ENCODE peak calls at places on chromosomes 6 and 20, in five cellular contexts. R, Q, Z, S and E are unnamed samples. For H3K9me3 and H3K4me1, the result is how much of the 10 kb centered on the place peaks cover.

GRCh38 chr6:129331450-129332138 is 378.4 kb downstream of the ARHGAP18 start:
- DNase-seq in R (peak), Q (no peak), Z (no peak), S (no peak), E (peak)

GRCh38 chr6:116451916-116452315 is 9.3 kb upstream of the CALHM6 start:
- DNase-seq in R (no peak), Q (no peak), Z (no peak), S (no peak), E (no peak)

GRCh38 chr6:156963712-156964700 is 186.8 kb downstream of the ARID1B start:
- DNase-seq in R (peak), Q (no peak), Z (no peak), S (no peak), E (peak)

GRCh38 chr20:9978395-9979004 is 56.3 kb upstream of the ANKEF1 start:
- DNase-seq in R (peak), Q (peak), Z (peak), S (peak), E (peak)

GRCh38 chr20:44606725-44607441 is 24.5 kb downstream of the PKIG start:
- DNase-seq in R (no peak), Q (no peak), Z (no peak), S (no peak), E (no peak)

GRCh38 chr6:148653138-148653776 is 93.6 kb upstream of the UST start:
- DNase-seq in R (no peak), Q (no peak), Z (no peak), S (no peak), E (no peak)

GRCh38 chr6:100712997-100713396 is 168.1 kb downstream of the ASCC3 start:
- DNase-seq in R (no peak), Q (no peak), Z (no peak), S (no peak), E (no peak)

GRCh38 chr6:99905209-99906106 is 88.6 kb downstream of the MCHR2 start:
- DNase-seq in R (peak), Q (no peak), Z (peak), S (peak), E (peak)

GRCh38 chr6:87747646-87748045 is 45.6 kb upstream of the AKIRIN2 start:
- DNase-seq in R (no peak), Q (no peak), Z (no peak), S (no peak), E (no peak)

GRCh38 chr6:79374308-79374707 is 139.8 kb upstream of the HMGN3 start:
- DNase-seq in R (no peak), Q (no peak), Z (no peak), S (no peak), E (no peak)

GRCh38 chr6:149012040-149012545 is 265.3 kb downstream of the UST start:
- DNase-seq in R (peak), Q (no peak), Z (no peak), S (no peak), E (peak)

GRCh38 chr20:56179051-56179450 is 69.5 kb upstream of the MC3R start:
- DNase-seq in R (no peak), Q (no peak), Z (no peak), S (no peak), E (no peak)
- H3K9me3 ChIP-seq in R (under half), Q (under half), Z (under half), S (under half), E (under half)

DNA sequence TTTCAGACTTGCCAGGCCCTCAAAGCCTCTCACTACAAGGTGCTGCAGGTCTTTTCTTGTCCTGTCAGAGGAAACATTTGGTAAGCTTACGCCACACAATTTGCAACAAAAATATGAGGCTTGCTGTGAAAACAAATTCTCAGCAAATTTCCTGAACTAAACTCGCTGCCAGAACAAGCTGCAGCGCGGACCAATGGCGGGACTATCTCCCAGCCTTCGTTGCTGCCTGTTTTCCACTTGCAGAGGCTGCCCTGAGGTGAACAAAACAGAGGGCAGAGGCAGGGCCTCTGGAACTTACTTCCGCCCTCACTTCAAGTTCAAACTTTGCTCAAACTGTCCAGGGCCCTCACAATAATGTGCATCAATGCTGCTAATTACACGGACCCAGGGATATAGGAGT is 12.4 kb downstream of the UQCC2 start:
- DNase-seq in R (no peak), Q (no peak), Z (no peak), S (no peak), E (no peak)
- H3K4me1 ChIP-seq in R (under half), Q (half or more), Z (under half), S (under half), E (under half)

GRCh38 chr6:155765275-155766194 is 309.9 kb upstream of the NOX3 start:
- DNase-seq in R (peak), Q (no peak), Z (no peak), S (no peak), E (peak)

GRCh38 chr6:155762649-155763048 is 307.0 kb upstream of the NOX3 start:
- DNase-seq in R (no peak), Q (no peak), Z (no peak), S (no peak), E (no peak)
- H3K4me3 ChIP-seq in R (no peak), Q (no peak), Z (no peak), S (no peak), E (no peak)

DNA sequence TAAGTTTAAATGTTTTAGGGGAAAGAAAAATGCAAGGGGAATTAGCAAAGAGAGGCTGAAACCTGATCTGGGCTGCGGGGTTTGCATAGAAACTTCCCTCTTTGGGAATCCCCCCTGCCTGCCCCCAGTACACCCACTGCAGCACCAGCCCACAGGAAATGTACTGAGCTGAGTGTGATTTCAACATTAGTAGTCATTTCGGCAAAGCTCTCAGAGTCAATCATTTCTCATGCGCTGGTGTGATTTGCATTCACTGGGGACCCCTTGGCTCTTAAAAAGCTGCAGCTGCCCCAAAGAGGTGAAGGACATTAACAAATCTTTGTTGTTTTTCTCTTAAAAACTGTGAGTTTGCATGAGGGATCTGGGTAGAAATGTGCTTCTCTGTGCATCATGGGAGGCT is 859.3 kb downstream of the MAFB start:
- DNase-seq in R (peak), Q (no peak), Z (no peak), S (no peak), E (peak)
- H3K9me3 ChIP-seq in R (under half), Q (under half), Z (under half), S (under half), E (under half)